ENCODE peak calls at places on chromosome X, in six cellular contexts. One of them, this sample, is unnamed.

GRCh38 chrX:153871946-153872878 is 13.8 kb downstream of the L1CAM start:
- DNase-seq in mucosa of descending colon: no peak
- DNase-seq in tibial nerve: no peak
- DNase-seq in OCI-LY7: no peak
- DNase-seq in cardiac fibroblast: no peak
- DNase-seq in stomach: no peak
- DNase-seq in this sample: no peak

GRCh38 chrX:93874554-93874953 is 200.5 kb downstream of the FAM133A start:
- DNase-seq in mucosa of descending colon: no peak
- DNase-seq in tibial nerve: no peak
- DNase-seq in cardiac fibroblast: peak
- DNase-seq in OCI-LY7: peak
- DNase-seq in stomach: no peak
- DNase-seq in this sample: no peak

GRCh38 chrX:48683411-48683982 is at the start of gene WAS:
- DNase-seq in stomach: no peak
- DNase-seq in OCI-LY7: peak
- DNase-seq in mucosa of descending colon: no peak
- DNase-seq in tibial nerve: no peak
- DNase-seq in cardiac fibroblast: no peak
- DNase-seq in this sample: no peak

GRCh38 chrX:103585421-103586313 is at the start of gene TCEAL4:
- DNase-seq in tibial nerve: peak
- DNase-seq in mucosa of descending colon: peak
- DNase-seq in cardiac fibroblast: peak
- DNase-seq in stomach: peak
- DNase-seq in OCI-LY7: peak
- DNase-seq in this sample: peak

GRCh38 chrX:50770702-50771101 is 43.3 kb downstream of the SHROOM4 start:
- DNase-seq in stomach: no peak
- DNase-seq in tibial nerve: no peak
- DNase-seq in mucosa of descending colon: peak
- DNase-seq in OCI-LY7: no peak
- DNase-seq in cardiac fibroblast: peak
- DNase-seq in this sample: no peak

GRCh38 chrX:28058906-28059305 is 77.7 kb upstream of the DCAF8L1 start:
- DNase-seq in cardiac fibroblast: peak
- DNase-seq in stomach: no peak
- DNase-seq in mucosa of descending colon: peak
- DNase-seq in tibial nerve: no peak
- DNase-seq in OCI-LY7: no peak
- DNase-seq in this sample: no peak

GRCh38 chrX:30219372-30219771 is 4.0 kb downstream of the MAGEB2 start:
- DNase-seq in stomach: no peak
- DNase-seq in mucosa of descending colon: no peak
- DNase-seq in tibial nerve: no peak
- DNase-seq in cardiac fibroblast: no peak
- DNase-seq in OCI-LY7: no peak
- DNase-seq in this sample: no peak

GRCh38 chrX:1249101-1249887 is 19.3 kb upstream of the CSF2RA start:
- DNase-seq in tibial nerve: no peak
- DNase-seq in OCI-LY7: peak
- DNase-seq in mucosa of descending colon: peak
- DNase-seq in cardiac fibroblast: no peak
- DNase-seq in stomach: peak
- DNase-seq in this sample: peak

GRCh38 chrX:95056901-95057300 is 1382.9 kb downstream of the FAM133A start:
- DNase-seq in OCI-LY7: no peak
- DNase-seq in stomach: no peak
- DNase-seq in cardiac fibroblast: peak
- DNase-seq in mucosa of descending colon: no peak
- DNase-seq in tibial nerve: no peak
- DNase-seq in this sample: no peak

DNA sequence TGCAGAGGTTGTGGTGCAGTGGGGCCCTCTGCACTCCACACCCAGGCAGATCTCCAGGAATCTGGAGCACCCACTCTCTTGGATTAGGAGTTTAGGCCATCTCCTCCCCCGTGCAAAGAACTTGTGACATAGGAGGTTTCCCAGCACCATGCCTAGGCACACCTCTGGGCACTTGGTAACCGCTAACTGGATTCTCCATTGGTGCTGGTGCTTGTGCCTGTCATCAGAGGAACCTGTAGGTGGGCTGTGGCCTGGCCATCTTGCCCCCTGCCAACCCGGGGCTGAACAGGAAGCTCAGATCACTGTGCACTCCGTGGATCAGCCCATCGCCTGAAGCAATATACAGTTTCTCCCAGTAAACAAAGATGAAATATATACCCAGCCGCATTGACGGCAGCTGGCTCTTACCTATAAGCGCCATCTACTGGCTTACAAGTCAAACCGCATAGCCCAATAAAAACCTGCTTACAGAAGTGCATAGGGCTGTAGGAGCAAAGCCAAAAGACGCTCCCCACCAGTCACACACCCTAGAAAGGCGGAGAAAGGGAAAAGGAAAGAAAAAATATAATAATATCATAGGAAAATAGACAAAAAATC is 19.1 kb upstream of the TEX13B start:
- DNase-seq in cardiac fibroblast: peak
- DNase-seq in tibial nerve: no peak
- DNase-seq in stomach: no peak
- DNase-seq in OCI-LY7: peak
- DNase-seq in mucosa of descending colon: no peak
- DNase-seq in this sample: no peak
- TF ChIP-seq CTCF in cardiac fibroblast: peak
- TF ChIP-seq CTCF in tibial nerve: peak
- TF ChIP-seq CTCF in stomach: peak
- TF ChIP-seq CTCF in OCI-LY7: peak
- TF ChIP-seq CTCF in mucosa of descending colon: peak
- TF ChIP-seq CTCF in this sample: peak

GRCh38 chrX:42739771-42740170 is 38.2 kb downstream of the PPP1R2C start:
- DNase-seq in tibial nerve: no peak
- DNase-seq in stomach: no peak
- DNase-seq in mucosa of descending colon: no peak
- DNase-seq in cardiac fibroblast: no peak
- DNase-seq in OCI-LY7: peak
- DNase-seq in this sample: no peak
- TF ChIP-seq CTCF in tibial nerve: no peak
- TF ChIP-seq CTCF in stomach: no peak
- TF ChIP-seq CTCF in mucosa of descending colon: no peak
- TF ChIP-seq CTCF in cardiac fibroblast: no peak
- TF ChIP-seq CTCF in OCI-LY7: no peak
- TF ChIP-seq CTCF in this sample: no peak

DNA sequence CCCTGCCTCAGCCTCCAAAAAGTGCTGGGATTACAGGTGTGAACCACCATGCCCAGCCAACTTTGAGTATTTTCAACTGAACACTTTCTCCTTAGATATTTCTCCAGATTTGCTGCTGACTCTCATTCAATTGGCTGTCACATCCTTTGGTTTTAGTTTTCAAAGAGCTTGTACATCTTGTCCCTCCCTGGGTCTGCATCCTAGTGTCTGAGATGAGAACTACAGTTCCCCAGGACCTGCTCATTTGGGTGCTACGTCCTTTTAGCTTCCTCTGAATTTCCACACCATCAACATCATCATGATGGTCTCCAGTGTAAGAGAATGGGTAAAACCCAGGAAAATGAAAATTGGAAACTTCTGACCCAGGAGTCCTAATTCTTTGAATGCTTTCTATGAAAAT is 312.9 kb downstream of the NLGN4X start:
- DNase-seq in tibial nerve: no peak
- DNase-seq in mucosa of descending colon: no peak
- DNase-seq in OCI-LY7: no peak
- DNase-seq in stomach: no peak
- DNase-seq in cardiac fibroblast: no peak
- DNase-seq in this sample: no peak
- TF ChIP-seq CTCF in tibial nerve: no peak
- TF ChIP-seq CTCF in mucosa of descending colon: no peak
- TF ChIP-seq CTCF in OCI-LY7: no peak
- TF ChIP-seq CTCF in stomach: no peak
- TF ChIP-seq CTCF in cardiac fibroblast: no peak
- TF ChIP-seq CTCF in this sample: no peak

GRCh38 chrX:46381630-46382029 is 163.6 kb downstream of the ZNF674 start:
- DNase-seq in stomach: no peak
- DNase-seq in tibial nerve: no peak
- DNase-seq in cardiac fibroblast: peak
- DNase-seq in OCI-LY7: peak
- DNase-seq in mucosa of descending colon: peak
- DNase-seq in this sample: no peak
- TF ChIP-seq CTCF in stomach: no peak
- TF ChIP-seq CTCF in tibial nerve: no peak
- TF ChIP-seq CTCF in cardiac fibroblast: peak
- TF ChIP-seq CTCF in OCI-LY7: peak
- TF ChIP-seq CTCF in mucosa of descending colon: no peak
- TF ChIP-seq CTCF in this sample: no peak

GRCh38 chrX:19198448-19198847 is 76.2 kb upstream of the ADGRG2 start:
- DNase-seq in cardiac fibroblast: no peak
- DNase-seq in mucosa of descending colon: no peak
- DNase-seq in tibial nerve: no peak
- DNase-seq in stomach: no peak
- DNase-seq in OCI-LY7: no peak
- DNase-seq in this sample: no peak

GRCh38 chrX:19193584-19193983 is 71.3 kb upstream of the ADGRG2 start:
- DNase-seq in cardiac fibroblast: no peak
- DNase-seq in OCI-LY7: no peak
- DNase-seq in mucosa of descending colon: no peak
- DNase-seq in tibial nerve: no peak
- DNase-seq in stomach: no peak
- DNase-seq in this sample: no peak

GRCh38 chrX:19195243-19195610 is 73.0 kb upstream of the ADGRG2 start:
- DNase-seq in cardiac fibroblast: no peak
- DNase-seq in tibial nerve: no peak
- DNase-seq in OCI-LY7: no peak
- DNase-seq in stomach: no peak
- DNase-seq in mucosa of descending colon: no peak
- DNase-seq in this sample: no peak

GRCh38 chrX:19190902-19191301 is 68.6 kb upstream of the ADGRG2 start:
- DNase-seq in OCI-LY7: no peak
- DNase-seq in stomach: no peak
- DNase-seq in mucosa of descending colon: no peak
- DNase-seq in tibial nerve: no peak
- DNase-seq in cardiac fibroblast: no peak
- DNase-seq in this sample: no peak

DNA sequence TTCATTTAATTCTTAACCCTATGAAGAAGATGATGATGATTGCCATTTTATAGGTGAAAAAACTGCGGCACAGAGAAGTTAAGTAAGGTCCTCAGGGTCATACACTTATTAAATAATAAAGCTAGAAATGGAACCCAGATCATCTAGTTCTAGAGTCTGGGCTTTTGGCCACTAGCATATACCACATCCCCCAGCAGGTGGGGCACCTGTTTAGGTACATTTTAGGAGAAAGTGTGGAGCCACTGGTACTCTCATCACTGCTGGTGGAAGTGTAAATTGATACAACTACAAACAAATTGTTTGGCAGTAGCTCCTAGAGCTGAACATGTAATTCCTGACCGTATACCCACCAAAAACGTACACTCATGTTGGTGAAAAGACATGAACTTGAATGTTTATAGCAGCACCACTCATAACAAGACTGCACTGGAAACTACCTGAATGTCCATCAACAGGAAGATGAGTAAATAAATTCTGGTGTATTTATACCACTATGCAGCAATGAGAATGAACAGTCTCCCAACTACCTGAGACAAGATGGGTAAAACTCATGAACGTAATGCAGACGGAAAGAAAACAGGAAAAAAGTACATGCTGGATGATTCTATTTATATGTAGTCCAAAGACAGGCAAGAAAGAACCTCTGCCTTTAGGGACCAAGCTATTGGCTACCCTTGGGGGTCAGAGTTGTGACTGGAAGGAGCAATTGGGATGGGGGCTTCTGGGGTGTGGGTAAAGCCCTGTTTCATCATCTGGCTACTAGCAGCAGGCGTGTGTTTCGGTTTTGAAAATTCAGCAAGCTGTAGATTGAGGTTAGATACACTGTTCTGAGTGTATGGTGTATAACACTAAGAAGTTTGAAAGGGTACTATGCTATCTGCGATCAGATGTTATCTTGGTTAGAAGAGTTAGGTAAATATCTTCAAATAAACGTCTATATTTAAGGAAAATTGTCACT is 72.3 kb upstream of the ADGRG2 start:
- DNase-seq in cardiac fibroblast: no peak
- DNase-seq in mucosa of descending colon: no peak
- DNase-seq in stomach: no peak
- DNase-seq in OCI-LY7: no peak
- DNase-seq in tibial nerve: no peak
- DNase-seq in this sample: no peak
- TF ChIP-seq CTCF in cardiac fibroblast: no peak
- TF ChIP-seq CTCF in mucosa of descending colon: no peak
- TF ChIP-seq CTCF in stomach: no peak
- TF ChIP-seq CTCF in OCI-LY7: no peak
- TF ChIP-seq CTCF in tibial nerve: no peak
- TF ChIP-seq CTCF in this sample: no peak

This sample was measured in dorsolateral prefrontal cortex.